ENCODE peak calls at places on chromosome X, in nine cellular contexts. P, D, C, G, V, E, M, X and Y are unnamed samples.

GRCh38 chrX:138255373-138255772 is 456.1 kb downstream of the FGF13 start:
- DNase-seq in M (no peak), D (no peak), V (no peak), P (no peak), E (no peak), G (no peak), X (no peak), C (no peak), Y (no peak)

GRCh38 chrX:138710311-138710791 is 1.2 kb downstream of the FGF13 start:
- DNase-seq in X (peak; percentile 59), D (no peak), V (no peak), P (peak; percentile 9), C (no peak), G (no peak), E (peak; percentile 35), M (peak; percentile 65), Y (no peak)

GRCh38 chrX:47991263-47992092 is 12.3 kb downstream of the ZNF182 start:
- DNase-seq in P (no peak), V (no peak), E (no peak), C (peak; percentile 67), D (peak; percentile 27), G (peak; percentile 80), X (no peak), M (no peak), Y (peak; percentile 40)

GRCh38 chrX:49309401-49309981 is 6.0 kb downstream of the GAGE10 start:
- DNase-seq in M (no peak), X (no peak), G (peak; percentile 9), C (peak; percentile 44), P (no peak), V (no peak), D (peak; percentile 50), E (no peak), Y (peak; percentile 34)

GRCh38 chrX:28312259-28312658 is 275.0 kb upstream of the IL1RAPL1 start:
- DNase-seq in G (no peak), P (no peak), E (no peak), V (no peak), D (no peak), C (no peak), X (no peak), M (no peak), Y (no peak)

GRCh38 chrX:67044029-67044653 is 405.3 kb upstream of the EDA2R start:
- DNase-seq in D (no peak), E (no peak), P (no peak), V (no peak), X (no peak), M (no peak), G (no peak), C (no peak), Y (no peak)

GRCh38 chrX:865422-865821 is 234.8 kb downstream of the SHOX start:
- DNase-seq in C (no peak), E (no peak), M (no peak), P (no peak), V (no peak), X (no peak), G (no peak), D (no peak), Y (no peak)

GRCh38 chrX:18873189-18873791 is 110.6 kb downstream of the PHKA2 start:
- DNase-seq in G (peak; percentile 81), V (no peak), E (no peak), D (peak; percentile 65), M (peak; percentile 92), P (no peak), X (no peak), C (peak; percentile 72), Y (peak; percentile 45)

GRCh38 chrX:20585782-20586181 is 319.1 kb upstream of the RPS6KA3 start:
- DNase-seq in X (no peak), P (no peak), M (no peak), C (peak; percentile 0), E (no peak), V (no peak), D (no peak), G (no peak), Y (no peak)

GRCh38 chrX:24242649-24243556 is 71.0 kb downstream of the SUPT20HL2 start:
- DNase-seq in E (no peak), M (no peak), X (no peak), P (peak; percentile 54), C (peak; percentile 94), G (no peak), V (peak; percentile 60), D (peak; percentile 79), Y (peak; percentile 79)

GRCh38 chrX:97740886-97741285 is 857.2 kb downstream of the RPA4 start:
- DNase-seq in V (no peak), G (peak; percentile 58), X (no peak), E (no peak), D (no peak), M (no peak), P (no peak), C (no peak), Y (no peak)

GRCh38 chrX:115378471-115378870 is 89.0 kb downstream of the LUZP4 start:
- DNase-seq in V (no peak), M (no peak), X (no peak), C (peak; percentile 70), D (peak; percentile 76), P (no peak), G (no peak), E (no peak), Y (peak; percentile 45)

GRCh38 chrX:52271212-52271611 is 86.5 kb downstream of the MAGED4 start:
- DNase-seq in V (no peak), M (peak; percentile 46), G (peak; percentile 9), C (peak; percentile 11), D (peak; percentile 3), X (no peak), P (no peak), E (no peak), Y (peak; percentile 3)

GRCh38 chrX:65644621-65645287 is 22.7 kb upstream of the MSN start:
- DNase-seq in D (peak; percentile 85), C (peak; percentile 86), E (peak; percentile 74), X (peak; percentile 91), G (peak; percentile 81), M (peak; percentile 85), P (peak; percentile 82), V (peak; percentile 76), Y (peak; percentile 63)

GRCh38 chrX:37509349-37509748 is 62.1 kb upstream of the LANCL3 start:
- DNase-seq in E (no peak), V (no peak), C (peak; percentile 7), P (no peak), D (peak; percentile 5), M (no peak), X (no peak), G (peak; percentile 6), Y (peak; percentile 2)

GRCh38 chrX:128992107-128992971 is 531.0 kb downstream of the SMARCA1 start:
- DNase-seq in G (no peak), E (no peak), X (no peak), P (no peak), C (no peak), V (no peak), D (no peak), M (peak; percentile 29), Y (no peak)

GRCh38 chrX:776529-777230 is 146.1 kb downstream of the SHOX start:
- DNase-seq in G (no peak), P (no peak), V (no peak), C (no peak), E (no peak), X (no peak), D (no peak), M (peak; percentile 3), Y (no peak)

GRCh38 chrX:97743014-97743413 is 859.3 kb downstream of the RPA4 start:
- DNase-seq in C (peak; percentile 2), X (no peak), V (peak; percentile 11), D (no peak), E (no peak), G (no peak), M (no peak), P (no peak), Y (no peak)

GRCh38 chrX:15946783-15947550 is 92.4 kb upstream of the AP1S2 start:
- DNase-seq in G (peak; percentile 92), X (no peak), E (no peak), M (no peak), P (no peak), D (peak; percentile 80), C (peak; percentile 75), V (no peak), Y (peak; percentile 45)
- H3K4me3 ChIP-seq in G (peak overlapping the region; percentile 19), X (no peak overlapping the region), E (no peak overlapping the region), M (no peak overlapping the region), P (no peak overlapping the region), D (no peak overlapping the region), C (no peak overlapping the region), V (no peak overlapping the region), Y (no peak overlapping the region)

DNA sequence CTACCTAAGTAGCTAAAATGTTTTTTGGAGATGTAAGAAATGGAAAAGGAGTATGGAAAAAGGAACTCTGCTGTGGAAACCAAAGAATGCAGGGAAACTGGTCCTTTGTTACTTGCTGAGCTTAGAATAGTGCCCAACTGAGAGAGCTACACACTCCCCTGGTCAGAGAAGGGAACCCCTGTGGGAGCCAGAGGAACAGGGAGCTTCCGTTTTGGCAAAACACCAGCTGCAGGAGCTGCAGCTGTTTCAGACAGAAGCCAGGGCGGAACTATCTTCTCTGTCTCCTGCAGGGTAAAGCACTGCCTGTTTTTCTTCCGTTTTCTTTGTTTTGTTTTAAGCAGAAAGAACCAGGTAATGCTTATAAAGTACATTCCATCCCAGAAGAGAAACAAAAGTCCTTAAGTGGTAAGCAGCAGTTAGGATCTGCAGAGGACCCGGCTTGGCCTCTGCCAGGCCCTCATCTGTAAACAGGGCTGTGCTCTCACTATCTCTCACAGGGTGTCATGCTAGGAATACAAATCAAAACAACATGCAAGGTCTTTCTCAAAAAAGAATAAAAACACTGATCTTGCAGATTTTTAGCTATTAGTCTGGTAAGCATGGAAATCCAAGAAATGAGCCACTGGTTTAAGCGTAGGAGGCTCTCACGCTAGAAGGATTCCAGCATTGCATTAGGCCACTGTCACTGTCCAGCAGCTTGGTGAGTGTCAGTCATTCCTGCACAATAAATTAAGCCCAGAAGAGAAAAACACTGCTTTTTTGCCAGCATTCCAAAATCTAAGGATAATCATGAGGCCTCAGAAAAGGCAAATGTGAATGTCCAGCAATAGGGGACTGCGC is 76.1 kb downstream of the CHST7 start:
- DNase-seq in M (no peak), P (peak; percentile 31), G (no peak), D (peak; percentile 27), V (peak; percentile 23), E (no peak), X (no peak), C (peak; percentile 62), Y (peak; percentile 35)
- TF ChIP-seq CTCF in M (no peak), P (no peak), G (no peak), D (no peak), V (no peak), E (no peak), X (no peak), C (no peak), Y (no peak)

GRCh38 chrX:13428055-13428786 is 108.4 kb upstream of the ATXN3L start:
- DNase-seq in C (peak; percentile 67), G (peak; percentile 92), E (no peak), P (no peak), M (peak; percentile 90), X (no peak), D (peak; percentile 41), V (no peak), Y (peak; percentile 43)
- H3K4me3 ChIP-seq in C (no peak overlapping the region), G (no peak overlapping the region), E (no peak overlapping the region), P (no peak overlapping the region), M (no peak overlapping the region), X (no peak overlapping the region), D (no peak overlapping the region), V (no peak overlapping the region), Y (no peak overlapping the region)

GRCh38 chrX:133337250-133337649 is 78.0 kb downstream of the GPC4 start:
- DNase-seq in E (no peak), X (no peak), V (peak; percentile 63), D (no peak), C (no peak), P (no peak), M (no peak), G (no peak), Y (no peak)

GRCh38 chrX:133333154-133333750 is 82.0 kb downstream of the GPC4 start:
- DNase-seq in D (no peak), E (no peak), M (no peak), G (no peak), V (no peak), C (no peak), X (no peak), P (no peak), Y (no peak)

GRCh38 chrX:133335027-133335426 is 80.3 kb downstream of the GPC4 start:
- DNase-seq in V (peak; percentile 13), X (no peak), P (no peak), G (peak; percentile 11), M (no peak), C (peak; percentile 36), D (peak; percentile 55), E (no peak), Y (peak; percentile 24)
- TF ChIP-seq CTCF in V (peak; percentile 48), X (peak; percentile 35), P (peak; percentile 46), G (peak; percentile 49), M (peak; percentile 60), C (peak; percentile 51), D (peak; percentile 57), E (peak; percentile 32), Y (peak; percentile 56)